ENCODE peak calls at places on chromosomes 13 and 19, in nine cellular contexts. J, Z, X, M, V, B, R, E and P are unnamed samples.

GRCh38 chr13:109152941-109153340 is 523.5 kb downstream of the MYO16 start:
- DNase-seq in J (peak; percentile 17), Z (no peak), X (no peak), M (no peak), V (no peak), B (no peak), R (no peak), E (no peak), P (no peak)

GRCh38 chr19:14775855-14776254 is 2.5 kb downstream of the ADGRE2 start:
- DNase-seq in J (no peak), Z (no peak), X (no peak), M (peak; percentile 24), V (no peak), B (peak; percentile 93), R (no peak), E (peak; percentile 31), P (no peak)

GRCh38 chr19:17687857-17688784 is at the start of gene UNC13A:
- DNase-seq in J (no peak), Z (peak; percentile 59), X (peak; percentile 7), M (peak; percentile 56), V (peak; percentile 34), B (peak; percentile 65), R (peak; percentile 38), E (peak; percentile 83), P (peak; percentile 15)

GRCh38 chr19:18802354-18802753 is 11.2 kb upstream of the COMP start:
- DNase-seq in J (no peak), Z (no peak), X (no peak), M (no peak), V (no peak), B (peak; percentile 34), R (no peak), E (peak; percentile 89), P (no peak)

GRCh38 chr19:33815410-33816340 is 19.0 kb downstream of the KCTD15 start:
- DNase-seq in J (no peak), Z (peak; percentile 59), X (no peak), M (no peak), V (no peak), B (peak; percentile 55), R (no peak), E (no peak), P (no peak)

GRCh38 chr13:75749407-75749806 is 113.3 kb downstream of the LMO7 start:
- DNase-seq in J (peak; percentile 22), Z (peak; percentile 34), X (no peak), M (no peak), V (no peak), B (peak; percentile 38), R (no peak), E (no peak), P (no peak)

GRCh38 chr13:106589716-106590115 is 21.8 kb upstream of the ARGLU1 start:
- DNase-seq in J (no peak), Z (no peak), X (no peak), M (no peak), V (no peak), B (no peak), R (no peak), E (no peak), P (no peak)

GRCh38 chr13:50915562-50915961 is 6.0 kb downstream of the RNASEH2B start:
- DNase-seq in J (no peak), Z (no peak), X (no peak), M (no peak), V (no peak), B (peak; percentile 81), R (no peak), E (no peak), P (no peak)

GRCh38 chr19:34475026-34475974 is 6.3 kb upstream of the WTIP start:
- DNase-seq in J (peak; percentile 29), Z (peak; percentile 85), X (no peak), M (no peak), V (no peak), B (peak; percentile 80), R (no peak), E (no peak), P (no peak)

GRCh38 chr19:10404888-10405808 is 1.8 kb upstream of the CDC37 start:
- DNase-seq in J (no peak), Z (no peak), X (no peak), M (no peak), V (peak; percentile 48), B (no peak), R (peak; percentile 52), E (no peak), P (peak; percentile 50)

GRCh38 chr13:82439159-82439904 is 1442.9 kb downstream of the SLITRK1 start:
- DNase-seq in J (no peak), Z (no peak), X (no peak), M (no peak), V (no peak), B (peak; percentile 3), R (no peak), E (no peak), P (no peak)

GRCh38 chr13:80235131-80235530 is 105.8 kb downstream of the SPRY2 start:
- DNase-seq in J (peak; percentile 73), Z (peak; percentile 39), X (no peak), M (no peak), V (no peak), B (peak; percentile 77), R (no peak), E (no peak), P (no peak)

GRCh38 chr13:48403151-48403631 is 9.7 kb downstream of the LPAR6 start:
- DNase-seq in J (no peak), Z (peak; percentile 67), X (no peak), M (no peak), V (no peak), B (no peak), R (no peak), E (no peak), P (no peak)

GRCh38 chr19:34176581-34176980 is 4.3 kb downstream of the LSM14A start:
- DNase-seq in J (no peak), Z (no peak), X (no peak), M (no peak), V (no peak), B (no peak), R (no peak), E (no peak), P (no peak)

GRCh38 chr13:75173457-75174356 is 308.3 kb downstream of the TBC1D4 start:
- DNase-seq in J (no peak), Z (no peak), X (no peak), M (no peak), V (no peak), B (no peak), R (no peak), E (no peak), P (no peak)

GRCh38 chr19:9353011-9353410 is 9.8 kb upstream of the ZNF177 start:
- DNase-seq in J (no peak), Z (no peak), X (no peak), M (no peak), V (no peak), B (no peak), R (no peak), E (no peak), P (no peak)

GRCh38 chr19:5877869-5878268 is 7.5 kb upstream of the FUT5 start:
- DNase-seq in J (no peak), Z (no peak), X (no peak), M (no peak), V (no peak), B (no peak), R (no peak), E (no peak), P (no peak)

GRCh38 chr19:12636631-12637030 is 25.9 kb downstream of the ZNF791 start:
- DNase-seq in J (no peak), Z (no peak), X (no peak), M (no peak), V (no peak), B (no peak), R (no peak), E (no peak), P (no peak)

GRCh38 chr19:55253842-55254624 is 4.8 kb downstream of the PPP6R1 start:
- DNase-seq in J (no peak), Z (no peak), X (peak; percentile 49), M (no peak), V (peak; percentile 34), B (peak; percentile 85), R (peak; percentile 70), E (no peak), P (peak; percentile 33)

GRCh38 chr13:23616228-23616627 is 46.0 kb downstream of the TNFRSF19 start:
- DNase-seq in J (peak; percentile 50), Z (no peak), X (no peak), M (no peak), V (no peak), B (no peak), R (no peak), E (no peak), P (no peak)